ENCODE peak calls at places on chromosome 7, in seven cellular contexts. Q, T, U, F, X, W and P are unnamed samples.

GRCh38 chr7:4138866-4139265 is 543.2 kb upstream of the FOXK1 start:
- DNase-seq in T (no peak), Q (no peak), U (no peak), X (no peak), F (no peak), W (no peak), P (no peak)

GRCh38 chr7:38673795-38674194 is 42.6 kb upstream of the AMPH start:
- DNase-seq in T (no peak), X (no peak), F (no peak), W (no peak), U (no peak), Q (no peak), P (no peak)

GRCh38 chr7:148620749-148621372 is 30.3 kb downstream of the C7orf33 start:
- DNase-seq in Q (no peak), F (no peak), W (no peak), T (no peak), U (no peak), X (no peak), P (no peak)

GRCh38 chr7:155798673-155799439 is 13.4 kb downstream of the SHH start:
- DNase-seq in W (no peak), T (no peak), U (no peak), X (no peak), F (no peak), Q (no peak), P (no peak)

GRCh38 chr7:141012696-141013344 is 1.9 kb downstream of the MRPS33 start:
- DNase-seq in X (no peak), T (no peak), W (no peak), F (no peak), U (no peak), Q (no peak), P (no peak)

GRCh38 chr7:130903358-130903974 is 169.5 kb upstream of the KLF14 start:
- DNase-seq in F (no peak), U (no peak), X (no peak), Q (peak), W (no peak), T (no peak), P (no peak)

GRCh38 chr7:84218681-84219080 is 24.1 kb upstream of the SEMA3A start:
- DNase-seq in U (no peak), T (no peak), Q (no peak), X (no peak), F (no peak), W (no peak), P (no peak)

GRCh38 chr7:102279537-102280400 is 6.9 kb upstream of the SH2B2 start:
- DNase-seq in W (peak), U (peak), T (peak), X (no peak), Q (peak), F (peak), P (peak)

GRCh38 chr7:110943686-110944350 is 147.1 kb upstream of the LRRN3 start:
- DNase-seq in X (no peak), F (no peak), U (no peak), W (no peak), Q (no peak), T (no peak), P (no peak)

GRCh38 chr7:73668103-73668937 is 689 bp downstream of the VPS37D start:
- DNase-seq in T (peak), U (no peak), W (no peak), F (peak), Q (no peak), X (peak), P (no peak)